ENCODE peak calls at places on chromosome 4, in four cellular contexts. B is LHCN-M2, H is kidney tubule cell, E is WERI-Rb-1. G is an unnamed sample.

GRCh38 chr4:149279790-149280189 is 535.9 kb downstream of the IQCM start:
- DNase-seq in B (no peak), E (no peak), H (no peak), G (no peak)

GRCh38 chr4:147015531-147015930 is 69.9 kb upstream of the TTC29 start:
- DNase-seq in H (no peak), E (no peak), B (no peak), G (no peak)

GRCh38 chr4:125961626-125962025 is 646.9 kb downstream of the FAT4 start:
- DNase-seq in E (no peak), H (no peak), B (no peak), G (no peak)

GRCh38 chr4:14871676-14872430 is 130.4 kb upstream of the CPEB2 start:
- DNase-seq in B (no peak), E (peak), H (peak), G (peak)

GRCh38 chr4:86249074-86249473 is 110.8 kb downstream of the MAPK10 start:
- DNase-seq in E (no peak), B (no peak), H (no peak), G (no peak)

GRCh38 chr4:47692691-47693090 is 145.2 kb downstream of the CORIN start:
- DNase-seq in H (no peak), E (no peak), B (no peak), G (peak)

GRCh38 chr4:53931423-53932060 is 132.9 kb downstream of the CHIC2 start:
- DNase-seq in E (no peak), B (no peak), H (no peak), G (no peak)

GRCh38 chr4:6126971-6127745 is 73.2 kb downstream of the JAKMIP1 start:
- DNase-seq in E (no peak), H (no peak), B (no peak), G (peak)

G was measured in DMS53.